ENCODE peak calls at places on chromosomes 7 and 10, in seven cellular contexts. One of them, this sample, is unnamed.

GRCh38 chr7:153522261-153522660 is 529.9 kb upstream of the DPP6 start:
- DNase-seq in right atrium auricular region: no peak
- DNase-seq in colonic mucosa: no peak
- DNase-seq in heart left ventricle: no peak
- DNase-seq in mammary epithelial cell: no peak
- DNase-seq in cardiac fibroblast: no peak
- DNase-seq in GM13977: no peak
- DNase-seq in this sample: no peak

GRCh38 chr7:22445140-22445722 is 54.8 kb downstream of the STEAP1B start:
- DNase-seq in right atrium auricular region: peak; percentile 61
- DNase-seq in colonic mucosa: peak; percentile 82
- DNase-seq in GM13977: no peak
- DNase-seq in heart left ventricle: peak; percentile 83
- DNase-seq in mammary epithelial cell: peak; percentile 65
- DNase-seq in cardiac fibroblast: peak; percentile 78
- DNase-seq in this sample: no peak

GRCh38 chr7:70474639-70475234 is 657.2 kb upstream of the GALNT17 start:
- DNase-seq in right atrium auricular region: no peak
- DNase-seq in heart left ventricle: peak; percentile 50
- DNase-seq in mammary epithelial cell: no peak
- DNase-seq in GM13977: no peak
- DNase-seq in cardiac fibroblast: no peak
- DNase-seq in colonic mucosa: no peak
- DNase-seq in this sample: no peak

GRCh38 chr7:85773116-85773783 is 586.4 kb upstream of the SEMA3D start:
- DNase-seq in right atrium auricular region: no peak
- DNase-seq in heart left ventricle: no peak
- DNase-seq in colonic mucosa: no peak
- DNase-seq in GM13977: no peak
- DNase-seq in mammary epithelial cell: peak; percentile 36
- DNase-seq in cardiac fibroblast: peak; percentile 73
- DNase-seq in this sample: no peak

GRCh38 chr7:127751062-127751722 is 99.2 kb downstream of the SND1 start:
- DNase-seq in colonic mucosa: no peak
- DNase-seq in cardiac fibroblast: peak; percentile 79
- DNase-seq in heart left ventricle: no peak
- DNase-seq in right atrium auricular region: no peak
- DNase-seq in GM13977: no peak
- DNase-seq in mammary epithelial cell: peak; percentile 46
- DNase-seq in this sample: no peak

GRCh38 chr7:106117767-106118544 is 5.8 kb upstream of the SYPL1 start:
- DNase-seq in mammary epithelial cell: no peak
- DNase-seq in GM13977: no peak
- DNase-seq in cardiac fibroblast: no peak
- DNase-seq in right atrium auricular region: no peak
- DNase-seq in colonic mucosa: no peak
- DNase-seq in heart left ventricle: no peak
- DNase-seq in this sample: no peak

GRCh38 chr7:5270788-5271187 is 12.0 kb upstream of the SLC29A4 start:
- DNase-seq in mammary epithelial cell: no peak
- DNase-seq in right atrium auricular region: no peak
- DNase-seq in heart left ventricle: no peak
- DNase-seq in colonic mucosa: no peak
- DNase-seq in GM13977: no peak
- DNase-seq in cardiac fibroblast: no peak
- DNase-seq in this sample: no peak

GRCh38 chr10:67602268-67602950 is 93.6 kb downstream of the CTNNA3 start:
- DNase-seq in GM13977: no peak
- DNase-seq in mammary epithelial cell: peak; percentile 64
- DNase-seq in heart left ventricle: no peak
- DNase-seq in cardiac fibroblast: peak; percentile 85
- DNase-seq in right atrium auricular region: no peak
- DNase-seq in colonic mucosa: no peak
- DNase-seq in this sample: no peak

GRCh38 chr10:47269294-47269693 is 30.7 kb upstream of the GDF10 start:
- DNase-seq in mammary epithelial cell: no peak
- DNase-seq in right atrium auricular region: no peak
- DNase-seq in colonic mucosa: no peak
- DNase-seq in GM13977: no peak
- DNase-seq in cardiac fibroblast: no peak
- DNase-seq in heart left ventricle: no peak
- DNase-seq in this sample: no peak

GRCh38 chr10:110919349-110919931 is at the start of gene SHOC2:
- DNase-seq in heart left ventricle: peak; percentile 99
- DNase-seq in cardiac fibroblast: no peak
- DNase-seq in mammary epithelial cell: no peak
- DNase-seq in GM13977: no peak
- DNase-seq in colonic mucosa: peak; percentile 99
- DNase-seq in right atrium auricular region: peak; percentile 99
- DNase-seq in this sample: peak; percentile 100

GRCh38 chr10:49334993-49335972 is 36.3 kb downstream of the C10orf71 start:
- DNase-seq in mammary epithelial cell: no peak
- DNase-seq in colonic mucosa: no peak
- DNase-seq in right atrium auricular region: no peak
- DNase-seq in cardiac fibroblast: no peak
- DNase-seq in heart left ventricle: no peak
- DNase-seq in GM13977: no peak
- DNase-seq in this sample: no peak

GRCh38 chr7:22824760-22825159 is 2.1 kb upstream of the TOMM7 start:
- DNase-seq in GM13977: no peak
- DNase-seq in mammary epithelial cell: no peak
- DNase-seq in cardiac fibroblast: no peak
- DNase-seq in right atrium auricular region: no peak
- DNase-seq in heart left ventricle: no peak
- DNase-seq in colonic mucosa: no peak
- DNase-seq in this sample: no peak

GRCh38 chr7:98387544-98388226 is 13.2 kb downstream of the BAIAP2L1 start:
- DNase-seq in mammary epithelial cell: no peak
- DNase-seq in colonic mucosa: peak; percentile 36
- DNase-seq in heart left ventricle: no peak
- DNase-seq in cardiac fibroblast: no peak
- DNase-seq in right atrium auricular region: no peak
- DNase-seq in GM13977: no peak
- DNase-seq in this sample: no peak

GRCh38 chr7:142585425-142585824 is 163.8 kb upstream of the PRSS1 start:
- DNase-seq in cardiac fibroblast: no peak
- DNase-seq in mammary epithelial cell: no peak
- DNase-seq in GM13977: no peak
- DNase-seq in heart left ventricle: no peak
- DNase-seq in colonic mucosa: no peak
- DNase-seq in right atrium auricular region: no peak
- DNase-seq in this sample: no peak

GRCh38 chr10:74543276-74543675 is 283.1 kb upstream of the KAT6B start:
- DNase-seq in heart left ventricle: no peak
- DNase-seq in colonic mucosa: no peak
- DNase-seq in GM13977: no peak
- DNase-seq in mammary epithelial cell: no peak
- DNase-seq in right atrium auricular region: no peak
- DNase-seq in cardiac fibroblast: peak; percentile 3
- DNase-seq in this sample: no peak

GRCh38 chr10:59578741-59579140 is 130.9 kb downstream of the SLC16A9 start:
- DNase-seq in colonic mucosa: no peak
- DNase-seq in mammary epithelial cell: no peak
- DNase-seq in heart left ventricle: no peak
- DNase-seq in right atrium auricular region: no peak
- DNase-seq in GM13977: no peak
- DNase-seq in cardiac fibroblast: no peak
- DNase-seq in this sample: no peak

GRCh38 chr10:59582779-59583178 is 126.9 kb downstream of the SLC16A9 start:
- DNase-seq in GM13977: no peak
- DNase-seq in right atrium auricular region: no peak
- DNase-seq in colonic mucosa: no peak
- DNase-seq in mammary epithelial cell: no peak
- DNase-seq in heart left ventricle: no peak
- DNase-seq in cardiac fibroblast: no peak
- DNase-seq in this sample: no peak

GRCh38 chr10:59582058-59582457 is 127.6 kb downstream of the SLC16A9 start:
- DNase-seq in cardiac fibroblast: no peak
- DNase-seq in mammary epithelial cell: no peak
- DNase-seq in right atrium auricular region: no peak
- DNase-seq in colonic mucosa: no peak
- DNase-seq in GM13977: no peak
- DNase-seq in heart left ventricle: no peak
- DNase-seq in this sample: no peak

GRCh38 chr10:59578013-59578412 is 131.6 kb downstream of the SLC16A9 start:
- DNase-seq in GM13977: peak; percentile 9
- DNase-seq in colonic mucosa: no peak
- DNase-seq in mammary epithelial cell: no peak
- DNase-seq in heart left ventricle: no peak
- DNase-seq in right atrium auricular region: no peak
- DNase-seq in cardiac fibroblast: no peak
- DNase-seq in this sample: no peak

GRCh38 chr10:59580257-59580863 is 129.3 kb downstream of the SLC16A9 start:
- DNase-seq in GM13977: no peak
- DNase-seq in colonic mucosa: no peak
- DNase-seq in right atrium auricular region: no peak
- DNase-seq in cardiac fibroblast: peak; percentile 76
- DNase-seq in heart left ventricle: no peak
- DNase-seq in mammary epithelial cell: no peak
- DNase-seq in this sample: no peak
- TF ChIP-seq CTCF in GM13977: peak; percentile 13
- TF ChIP-seq CTCF in colonic mucosa: peak; percentile 29
- TF ChIP-seq CTCF in right atrium auricular region: no peak
- TF ChIP-seq CTCF in cardiac fibroblast: peak; percentile 49
- TF ChIP-seq CTCF in heart left ventricle: peak; percentile 66
- TF ChIP-seq CTCF in mammary epithelial cell: peak; percentile 62
- TF ChIP-seq CTCF in this sample: peak; percentile 77

GRCh38 chr10:98338896-98339295 is 70.9 kb upstream of the LOXL4 start:
- DNase-seq in cardiac fibroblast: peak; percentile 36
- DNase-seq in mammary epithelial cell: no peak
- DNase-seq in GM13977: no peak
- DNase-seq in heart left ventricle: no peak
- DNase-seq in right atrium auricular region: no peak
- DNase-seq in colonic mucosa: no peak
- DNase-seq in this sample: no peak

GRCh38 chr10:98338318-98338717 is 70.3 kb upstream of the LOXL4 start:
- DNase-seq in mammary epithelial cell: no peak
- DNase-seq in GM13977: no peak
- DNase-seq in right atrium auricular region: no peak
- DNase-seq in cardiac fibroblast: peak; percentile 43
- DNase-seq in heart left ventricle: no peak
- DNase-seq in colonic mucosa: no peak
- DNase-seq in this sample: no peak

GRCh38 chr10:98340261-98340675 is 72.3 kb upstream of the LOXL4 start:
- DNase-seq in GM13977: no peak
- DNase-seq in mammary epithelial cell: no peak
- DNase-seq in cardiac fibroblast: peak; percentile 43
- DNase-seq in heart left ventricle: no peak
- DNase-seq in colonic mucosa: no peak
- DNase-seq in right atrium auricular region: no peak
- DNase-seq in this sample: no peak

GRCh38 chr10:98339790-98340189 is 71.8 kb upstream of the LOXL4 start:
- DNase-seq in mammary epithelial cell: no peak
- DNase-seq in right atrium auricular region: no peak
- DNase-seq in colonic mucosa: no peak
- DNase-seq in heart left ventricle: no peak
- DNase-seq in GM13977: peak; percentile 40
- DNase-seq in cardiac fibroblast: no peak
- DNase-seq in this sample: no peak

DNA sequence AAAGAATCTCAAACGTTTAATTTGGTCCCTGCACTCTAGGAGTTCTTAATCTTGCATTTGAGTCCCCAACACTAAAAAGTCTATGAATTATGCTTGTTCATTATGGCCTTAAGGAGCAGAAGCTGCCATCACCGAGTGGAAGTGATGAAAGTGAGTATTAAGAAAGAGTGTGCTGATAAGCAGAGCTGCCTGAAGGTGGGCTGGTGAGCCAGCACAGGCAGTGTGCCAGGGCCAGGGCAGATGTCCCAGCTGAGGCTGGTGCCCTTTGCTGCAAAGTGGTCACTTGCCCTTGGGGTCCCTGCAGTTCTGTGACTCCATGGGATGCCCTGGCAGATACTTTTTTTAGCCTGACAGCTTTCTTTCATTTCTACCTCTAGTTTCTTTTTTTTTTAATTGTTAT is 73.0 kb upstream of the LOXL4 start:
- DNase-seq in heart left ventricle: no peak
- DNase-seq in colonic mucosa: no peak
- DNase-seq in cardiac fibroblast: no peak
- DNase-seq in GM13977: no peak
- DNase-seq in right atrium auricular region: no peak
- DNase-seq in mammary epithelial cell: no peak
- DNase-seq in this sample: no peak
- TF ChIP-seq CTCF in heart left ventricle: no peak
- TF ChIP-seq CTCF in colonic mucosa: no peak
- TF ChIP-seq CTCF in cardiac fibroblast: no peak
- TF ChIP-seq CTCF in GM13977: no peak
- TF ChIP-seq CTCF in right atrium auricular region: no peak
- TF ChIP-seq CTCF in mammary epithelial cell: no peak
- TF ChIP-seq CTCF in this sample: no peak

DNA sequence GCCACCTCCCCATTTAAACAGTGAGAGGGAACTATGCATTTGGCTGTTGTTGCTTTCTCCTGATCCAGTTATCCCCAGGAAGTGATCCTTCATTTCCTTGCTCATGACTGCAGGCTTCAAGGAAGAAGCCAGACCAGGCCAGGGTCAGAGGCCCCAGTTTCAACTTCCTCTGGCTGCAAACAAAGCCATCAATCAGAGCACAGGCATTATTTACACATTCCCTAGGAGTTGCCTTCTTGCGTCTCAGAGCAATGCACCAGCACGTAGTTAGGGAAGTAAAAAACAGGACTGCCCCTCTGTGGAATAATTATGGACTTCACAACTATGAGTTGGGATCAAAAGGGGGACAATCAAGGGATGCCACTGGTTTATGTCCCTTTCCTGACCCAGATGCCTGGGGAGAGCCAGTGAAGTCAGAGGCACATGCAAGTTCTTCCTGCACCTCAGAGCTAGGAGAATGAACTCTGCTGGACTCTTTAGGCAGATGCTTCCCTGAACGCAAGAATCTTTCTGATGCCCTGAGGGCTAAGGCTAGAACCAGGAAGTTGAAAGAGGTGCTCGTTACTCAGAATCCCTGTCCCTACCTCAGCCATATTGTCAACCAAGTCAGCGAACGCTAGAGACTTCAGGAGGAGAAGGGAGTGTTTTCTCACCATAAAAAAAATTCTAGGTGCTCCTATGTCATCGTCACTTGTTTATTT is 359.1 kb downstream of the PRPF18 start:
- DNase-seq in colonic mucosa: no peak
- DNase-seq in GM13977: no peak
- DNase-seq in right atrium auricular region: no peak
- DNase-seq in mammary epithelial cell: no peak
- DNase-seq in cardiac fibroblast: no peak
- DNase-seq in heart left ventricle: no peak
- DNase-seq in this sample: no peak
- TF ChIP-seq CTCF in colonic mucosa: no peak
- TF ChIP-seq CTCF in GM13977: no peak
- TF ChIP-seq CTCF in right atrium auricular region: no peak
- TF ChIP-seq CTCF in mammary epithelial cell: no peak
- TF ChIP-seq CTCF in cardiac fibroblast: no peak
- TF ChIP-seq CTCF in heart left ventricle: no peak
- TF ChIP-seq CTCF in this sample: no peak

GRCh38 chr7:137601642-137602041 is 245.1 kb downstream of the DGKI start:
- DNase-seq in colonic mucosa: no peak
- DNase-seq in heart left ventricle: no peak
- DNase-seq in cardiac fibroblast: no peak
- DNase-seq in GM13977: no peak
- DNase-seq in right atrium auricular region: no peak
- DNase-seq in mammary epithelial cell: no peak
- DNase-seq in this sample: no peak

GRCh38 chr7:137609500-137609899 is 237.3 kb downstream of the DGKI start:
- DNase-seq in mammary epithelial cell: no peak
- DNase-seq in right atrium auricular region: no peak
- DNase-seq in heart left ventricle: no peak
- DNase-seq in colonic mucosa: no peak
- DNase-seq in cardiac fibroblast: peak; percentile 29
- DNase-seq in GM13977: no peak
- DNase-seq in this sample: no peak

GRCh38 chr7:137606061-137606674 is 240.6 kb downstream of the DGKI start:
- DNase-seq in cardiac fibroblast: peak; percentile 84
- DNase-seq in GM13977: peak; percentile 10
- DNase-seq in heart left ventricle: no peak
- DNase-seq in colonic mucosa: no peak
- DNase-seq in right atrium auricular region: no peak
- DNase-seq in mammary epithelial cell: peak; percentile 25
- DNase-seq in this sample: no peak
- TF ChIP-seq CTCF in cardiac fibroblast: peak; percentile 28
- TF ChIP-seq CTCF in GM13977: peak; percentile 37
- TF ChIP-seq CTCF in heart left ventricle: peak; percentile 57
- TF ChIP-seq CTCF in colonic mucosa: no peak
- TF ChIP-seq CTCF in right atrium auricular region: peak; percentile 39
- TF ChIP-seq CTCF in mammary epithelial cell: peak; percentile 13
- TF ChIP-seq CTCF in this sample: peak; percentile 65

This sample was measured in osteocyte.